ENCODE peak calls at places on chromosomes 3 and 15, in four cellular contexts. R is cardiac muscle cell; F is CD4-positive, alpha-beta T cell; O is brain microvascular endothelial cell. K is an unnamed sample.

GRCh38 chr3:46542344-46542743 is 23.8 kb downstream of the LRRC2 start:
- DNase-seq in F (no peak), R (no peak), O (peak), K (no peak)

GRCh38 chr3:172034786-172035685 is 4.3 kb upstream of the FNDC3B start:
- DNase-seq in R (peak), F (no peak), O (no peak), K (no peak)

GRCh38 chr3:113698891-113699465 is 2.5 kb upstream of the USF3 start:
- DNase-seq in F (no peak), R (peak), O (no peak), K (peak)

GRCh38 chr15:90031231-90031791 is 30.2 kb downstream of the ZNF710 start:
- DNase-seq in O (peak), F (no peak), R (peak), K (peak)

GRCh38 chr15:71312731-71313460 is 197.6 kb downstream of the THSD4 start:
- DNase-seq in F (no peak), O (no peak), R (no peak), K (no peak)

GRCh38 chr15:57384024-57384423 is 7.7 kb downstream of the CGNL1 start:
- DNase-seq in R (peak), O (no peak), F (no peak), K (no peak)

GRCh38 chr3:52844290-52844985 is 9.6 kb upstream of the MUSTN1 start:
- DNase-seq in O (no peak), F (no peak), R (no peak), K (no peak)

GRCh38 chr3:160401301-160402095 is 2.0 kb downstream of the SMC4 start:
- DNase-seq in R (peak), F (no peak), O (peak), K (peak)

GRCh38 chr15:74121040-74121439 is 9.3 kb upstream of the ISLR2 start:
- DNase-seq in O (no peak), R (no peak), F (no peak), K (no peak)

GRCh38 chr15:69623521-69624513 is 171.2 kb downstream of the RPLP1 start:
- DNase-seq in O (no peak), R (no peak), F (no peak), K (no peak)

GRCh38 chr3:4597204-4597985 is 104.2 kb downstream of the ITPR1 start:
- DNase-seq in F (no peak), O (no peak), R (no peak), K (no peak)

GRCh38 chr3:123027292-123028232 is at the start of gene SEMA5B:
- DNase-seq in R (peak), O (no peak), F (no peak), K (no peak)

GRCh38 chr3:11187678-11188077 is 33.4 kb downstream of the HRH1 start:
- DNase-seq in R (no peak), F (no peak), O (no peak), K (no peak)

GRCh38 chr3:41997702-41998551 is 36.0 kb upstream of the ULK4 start:
- DNase-seq in F (no peak), R (peak), O (no peak), K (peak)

GRCh38 chr15:47885921-47886320 is 168.6 kb downstream of the SEMA6D start:
- DNase-seq in O (peak), F (no peak), R (peak), K (peak)

GRCh38 chr3:184259878-184260570 is 1.3 kb downstream of the CAMK2N2 start:
- DNase-seq in F (no peak), R (peak), O (peak), K (peak)

GRCh38 chr3:4732974-4733373 is 239.8 kb downstream of the ITPR1 start:
- DNase-seq in F (no peak), O (no peak), R (no peak), K (no peak)

GRCh38 chr3:167872032-167872431 is 136.5 kb downstream of the SERPINI1 start:
- DNase-seq in F (no peak), R (no peak), O (no peak), K (no peak)

GRCh38 chr3:71498053-71498452 is 85.5 kb downstream of the FOXP1 start:
- DNase-seq in F (no peak), R (no peak), O (no peak), K (peak)

GRCh38 chr3:188948658-188949400 is 222.9 kb upstream of the TPRG1 start:
- DNase-seq in R (peak), F (no peak), O (peak), K (peak)

GRCh38 chr15:39597336-39597735 is 16.5 kb downstream of the THBS1 start:
- DNase-seq in F (no peak), O (no peak), R (no peak), K (no peak)

DNA sequence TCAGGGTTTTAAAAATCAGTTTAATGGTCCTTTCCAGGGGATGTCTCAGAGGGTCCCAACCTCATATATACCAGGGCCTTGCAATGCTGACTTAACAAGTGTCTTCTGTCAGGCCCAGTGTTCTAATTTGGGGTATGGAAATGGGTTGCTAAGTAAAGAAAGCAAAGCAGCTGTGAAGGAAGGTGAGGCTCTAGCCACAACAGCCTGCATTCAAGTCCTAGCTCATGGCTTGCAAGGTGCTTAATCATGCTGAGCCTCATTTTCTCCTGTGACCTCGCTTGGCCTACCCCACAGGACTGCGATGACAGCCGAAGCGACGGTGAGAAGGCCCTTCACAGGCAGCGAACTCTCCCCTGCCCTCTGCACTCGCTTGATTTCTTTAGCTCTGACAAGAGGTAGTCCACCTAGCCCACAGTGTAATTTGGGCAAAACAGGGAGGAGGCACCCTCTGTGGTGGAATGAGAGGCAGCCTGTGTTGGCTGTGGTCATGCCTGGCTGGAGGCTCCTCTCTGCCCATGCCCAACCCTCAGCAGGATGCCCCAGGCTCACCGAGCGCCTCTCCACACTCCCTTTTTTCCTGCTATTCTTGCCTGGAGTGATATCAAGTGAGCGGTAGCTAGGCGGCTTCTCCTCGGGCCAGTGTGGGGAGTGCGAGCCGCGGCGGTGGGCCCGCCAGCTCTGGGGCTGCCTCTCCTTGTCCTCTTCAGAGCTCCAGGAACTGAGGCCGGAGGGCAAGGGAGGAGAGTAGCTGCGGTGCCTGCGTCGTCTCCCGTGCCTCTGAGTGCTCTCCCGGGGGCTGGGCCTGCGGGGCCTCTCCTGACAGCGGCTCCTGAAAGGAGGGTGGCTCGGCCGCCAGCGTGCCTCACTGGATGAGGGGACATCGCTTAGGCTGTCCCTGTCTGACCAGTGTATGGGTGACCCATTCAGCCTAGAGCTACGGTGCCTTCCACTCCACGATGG is 29.2 kb downstream of the ILDR1 start:
- DNase-seq in R (no peak), O (no peak), F (no peak), K (no peak)
- TF ChIP-seq CTCF in R (no peak), O (no peak), F (no peak), K (no peak)

GRCh38 chr15:66838671-66839239 is 136.7 kb downstream of the SMAD6 start:
- DNase-seq in F (no peak), R (peak), O (peak), K (peak)
- TF ChIP-seq CTCF in F (peak), R (peak), O (peak), K (peak)

DNA sequence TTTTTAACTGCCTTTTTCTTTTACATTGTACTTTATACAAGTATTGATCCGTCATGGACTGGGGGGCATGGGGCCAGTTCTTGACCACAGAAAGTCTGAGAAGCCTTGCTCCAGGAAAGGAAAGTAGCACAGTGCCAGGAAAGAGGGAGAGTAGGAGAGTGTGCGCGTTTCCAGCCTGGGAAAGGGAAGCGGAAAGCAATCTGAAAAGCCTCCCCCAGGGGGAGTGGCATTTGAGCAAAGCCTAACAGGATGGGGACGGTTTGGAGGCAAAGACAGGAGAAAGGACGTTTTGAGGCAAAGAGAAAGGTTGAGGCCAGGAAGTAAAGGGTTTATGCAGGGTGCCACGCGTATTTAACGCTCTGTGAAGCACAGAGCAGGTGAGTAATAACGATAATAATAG is 116.9 kb downstream of the RORA start:
- DNase-seq in F (no peak), R (no peak), O (no peak), K (no peak)
- TF ChIP-seq CTCF in F (no peak), R (no peak), O (peak), K (peak)

DNA sequence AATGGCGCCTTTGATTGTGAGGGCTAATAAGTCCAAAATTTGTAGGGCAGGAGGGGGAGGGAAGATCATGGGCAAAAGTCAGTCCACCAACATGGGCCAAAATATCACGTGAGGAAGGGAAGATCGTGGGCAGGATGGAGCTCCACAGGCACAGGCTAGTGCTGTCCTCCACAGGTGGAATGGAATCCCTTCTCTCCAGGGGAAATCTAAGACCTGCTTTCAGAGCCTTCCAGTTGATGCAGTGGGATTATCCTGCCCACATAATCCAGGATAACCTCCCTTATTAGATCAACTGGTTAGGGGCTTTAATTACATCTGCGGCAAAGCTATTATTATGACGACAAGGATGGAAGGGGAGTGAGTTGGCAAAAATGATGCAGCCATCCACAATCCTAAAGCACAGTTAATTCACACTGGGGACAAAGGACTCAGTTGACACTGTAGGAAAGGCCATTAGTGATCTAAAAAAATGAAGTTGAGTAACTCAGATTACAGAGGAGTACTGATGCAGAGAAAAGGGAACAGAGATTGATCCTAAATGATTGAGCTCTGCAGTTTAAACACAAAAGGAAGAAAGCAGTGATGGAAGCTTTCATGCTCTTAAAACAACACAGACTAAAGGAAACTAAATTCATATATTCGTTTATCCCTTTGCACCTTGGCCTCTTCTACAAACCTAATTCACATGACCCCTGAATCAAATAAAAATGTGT is 159.8 kb downstream of the AKAP13 start:
- DNase-seq in R (no peak), O (no peak), F (no peak), K (no peak)
- TF ChIP-seq CTCF in R (no peak), O (no peak), F (no peak), K (no peak)

GRCh38 chr3:89947357-89947954 is 840.0 kb downstream of the EPHA3 start:
- DNase-seq in R (no peak), F (no peak), O (no peak), K (no peak)
- TF ChIP-seq CTCF in R (no peak), F (no peak), O (no peak), K (no peak)

DNA sequence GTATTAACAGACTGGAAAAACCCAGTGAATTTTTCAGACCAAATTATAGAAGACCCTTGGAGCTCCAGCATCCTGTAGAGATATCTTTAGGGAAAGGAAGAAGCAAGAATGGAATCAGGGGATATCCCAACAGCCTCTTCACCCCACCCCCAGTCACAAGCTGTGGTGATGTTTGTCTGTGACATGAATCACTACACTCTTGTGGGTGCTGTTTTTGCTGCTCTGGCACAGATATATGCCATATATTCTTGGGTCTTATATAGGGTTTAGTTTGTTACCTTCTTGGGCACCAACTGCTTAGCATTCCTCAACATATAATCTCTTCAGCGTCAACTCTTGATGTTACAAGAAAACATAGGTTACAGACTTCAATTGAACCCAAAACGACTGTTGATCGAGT is 78.5 kb upstream of the BCL6 start:
- DNase-seq in R (no peak), F (no peak), O (no peak), K (no peak)
- TF ChIP-seq CTCF in R (no peak), F (no peak), O (no peak), K (no peak)

DNA sequence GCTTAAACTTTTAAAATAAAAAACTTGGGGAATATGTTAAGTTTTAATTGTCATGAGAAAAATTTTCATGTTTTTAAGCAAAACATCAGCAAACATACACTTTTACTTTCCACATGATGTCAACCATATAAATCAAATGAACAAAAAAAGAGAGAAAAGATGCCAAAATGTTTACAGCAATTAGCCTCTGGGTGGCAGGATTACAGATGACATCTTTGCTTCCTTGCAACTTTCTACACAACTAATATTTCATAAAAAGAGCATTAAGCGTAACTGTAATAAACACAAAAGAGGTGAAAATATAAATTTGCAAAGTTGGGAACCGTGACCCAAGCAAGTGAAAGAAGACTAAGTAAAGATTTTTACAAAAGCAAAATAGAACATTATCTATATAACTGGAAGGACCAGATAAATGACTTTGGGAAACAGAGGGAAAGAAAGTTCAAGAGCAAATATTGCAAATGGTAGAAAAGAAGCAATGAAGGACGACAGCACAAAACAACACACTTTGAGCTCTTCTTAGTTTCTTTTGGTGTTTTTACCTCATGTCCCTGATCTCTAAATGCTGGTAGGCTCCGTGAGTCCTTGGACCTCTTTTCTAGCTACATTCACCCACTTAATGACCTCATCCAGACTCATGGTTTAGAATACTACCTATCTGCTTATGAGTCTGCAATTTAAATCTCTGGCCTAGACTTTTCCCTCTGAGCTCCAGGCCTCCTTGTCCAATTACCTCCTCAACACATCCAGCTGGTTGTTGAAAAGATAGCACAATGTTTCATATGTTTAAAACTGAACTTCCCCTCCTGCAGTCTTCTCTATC is 9.4 kb downstream of the TP53BP1 start:
- DNase-seq in O (no peak), F (no peak), R (peak), K (no peak)
- TF ChIP-seq CTCF in O (peak), F (peak), R (peak), K (peak)

DNA sequence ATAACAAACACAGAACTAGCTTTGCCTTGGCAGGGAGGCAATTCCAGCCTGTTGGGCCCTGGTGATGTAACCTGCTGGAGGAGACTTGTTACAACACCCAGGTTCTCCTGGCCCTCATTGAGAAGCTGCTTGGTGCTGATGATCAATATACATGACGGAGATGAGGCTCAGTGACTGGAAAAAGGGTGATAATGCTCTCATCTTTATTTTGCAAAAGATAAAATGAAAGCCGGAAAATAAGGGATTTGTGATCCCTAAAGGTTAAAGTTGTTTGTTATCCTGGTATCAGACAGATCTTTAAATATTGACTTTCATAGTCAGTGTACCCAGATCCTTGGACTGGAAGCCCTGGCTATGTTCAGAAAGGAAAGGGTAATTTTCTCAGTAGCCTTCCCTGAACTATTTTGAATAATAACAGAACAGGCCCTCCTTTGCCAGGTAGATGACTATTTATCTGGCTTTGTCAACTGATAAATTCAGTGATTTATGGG is 118.9 kb upstream of the MEIS2 start:
- DNase-seq in F (no peak), R (no peak), O (no peak), K (no peak)
- TF ChIP-seq CTCF in F (no peak), R (no peak), O (no peak), K (no peak)

DNA sequence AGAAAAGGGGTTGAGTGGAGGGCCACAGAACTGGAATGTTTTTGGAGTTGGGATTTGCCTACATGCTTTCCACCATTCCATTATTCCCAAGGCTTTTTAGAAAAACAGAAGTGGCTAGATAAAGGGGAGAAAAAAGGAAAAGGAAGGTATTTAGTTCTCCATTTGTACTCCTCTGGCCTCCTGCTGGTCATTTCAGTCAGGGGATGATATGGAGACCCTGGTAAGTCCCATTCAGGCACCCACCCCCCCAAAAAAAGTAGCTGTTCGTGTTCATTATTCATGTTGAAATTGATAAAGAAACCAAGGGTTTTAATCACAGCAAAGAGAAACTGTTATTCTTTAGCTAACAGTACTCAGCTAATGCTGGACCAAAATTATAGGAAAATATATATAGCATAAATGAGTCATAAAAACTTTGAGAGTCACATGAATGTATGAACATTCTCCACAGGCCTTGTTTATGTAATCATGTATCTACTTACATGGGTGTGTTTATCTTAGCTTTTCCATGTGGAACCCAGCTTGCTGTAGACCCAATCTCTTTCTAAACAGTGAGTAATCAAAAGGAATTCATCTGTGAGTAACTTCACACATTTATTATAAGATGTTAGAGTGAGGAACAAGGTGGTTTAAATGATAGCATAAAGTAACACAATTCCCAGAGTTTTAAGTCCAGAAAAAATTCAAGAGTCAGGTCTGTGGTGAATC is 167.2 kb downstream of the KCNMB2 start:
- DNase-seq in O (peak), R (peak), F (no peak), K (peak)
- TF ChIP-seq CTCF in O (peak), R (no peak), F (no peak), K (peak)

GRCh38 chr3:59326246-59327024 is 276.6 kb upstream of the CFAP20DC start:
- DNase-seq in R (no peak), F (no peak), O (no peak), K (no peak)
- TF ChIP-seq CTCF in R (no peak), F (no peak), O (peak), K (peak)

K was measured in fibroblast of lung.